ENCODE peak calls at places on chromosome 4, in four cellular contexts. O is HepG2, U is HEK293T, W is GM12878. D is an unnamed sample.

GRCh38 chr4:53767503-53767902 is 176.2 kb upstream of the LNX1 start:
- DNase-seq in O (no peak), U (no peak), W (no peak), D (no peak)

GRCh38 chr4:94803181-94803580 is 45.4 kb downstream of the BMPR1B start:
- DNase-seq in O (no peak), U (no peak), W (no peak), D (no peak)

GRCh38 chr4:93731448-93731847 is 97.1 kb upstream of the ATOH1 start:
- DNase-seq in O (no peak), U (no peak), W (no peak), D (no peak)

GRCh38 chr4:36273276-36273675 is 8.1 kb upstream of the DTHD1 start:
- DNase-seq in O (no peak), U (no peak), W (no peak), D (no peak)

GRCh38 chr4:105586638-105587328 is 34.4 kb downstream of the ARHGEF38 start:
- DNase-seq in O (no peak), U (no peak), W (no peak), D (no peak)

GRCh38 chr4:2417765-2418651 is at the start of gene ZFYVE28:
- DNase-seq in O (no peak), U (peak), W (no peak), D (peak)

GRCh38 chr4:95209942-95210341 is 338.8 kb downstream of the UNC5C start:
- DNase-seq in O (no peak), U (no peak), W (no peak), D (no peak)

GRCh38 chr4:2084316-2084715 is 25.2 kb downstream of the NAT8L start:
- DNase-seq in O (no peak), U (no peak), W (no peak), D (no peak)

GRCh38 chr4:129231907-129232626 is 136.1 kb downstream of the C4orf33 start:
- DNase-seq in O (no peak), U (no peak), W (no peak), D (no peak)

GRCh38 chr4:102518703-102519131 is 17.6 kb downstream of the NFKB1 start:
- DNase-seq in O (no peak), U (no peak), W (no peak), D (no peak)

GRCh38 chr4:144302704-144303536 is 162.4 kb upstream of the GYPA start:
- DNase-seq in O (no peak), U (no peak), W (no peak), D (no peak)

GRCh38 chr4:84366111-84366510 is 133.0 kb downstream of the NKX6-1 start:
- DNase-seq in O (no peak), U (no peak), W (no peak), D (no peak)

GRCh38 chr4:1367230-1367935 is 20.4 kb downstream of the UVSSA start:
- DNase-seq in O (no peak), U (no peak), W (no peak), D (no peak)

GRCh38 chr4:123587983-123588494 is 191.4 kb downstream of the SPRY1 start:
- DNase-seq in O (peak), U (peak), W (no peak), D (no peak)

GRCh38 chr4:76590847-76591281 is 155.8 kb downstream of the SHROOM3 start:
- DNase-seq in O (no peak), U (no peak), W (no peak), D (no peak)

GRCh38 chr4:56619160-56619559 is 61.9 kb downstream of the HOPX start:
- DNase-seq in O (no peak), U (no peak), W (no peak), D (no peak)

GRCh38 chr4:6119507-6120020 is 80.8 kb downstream of the JAKMIP1 start:
- DNase-seq in O (no peak), U (no peak), W (no peak), D (no peak)

GRCh38 chr4:184891765-184892164 is 66.0 kb upstream of the ACSL1 start:
- DNase-seq in O (no peak), U (no peak), W (no peak), D (no peak)

GRCh38 chr4:25088342-25088952 is 57.7 kb upstream of the LGI2 start:
- DNase-seq in O (no peak), U (peak), W (no peak), D (peak)

GRCh38 chr4:4659871-4660651 is 118.2 kb upstream of the STX18 start:
- DNase-seq in O (no peak), U (no peak), W (no peak), D (peak)

GRCh38 chr4:109072595-109072994 is 229.9 kb downstream of the COL25A1 start:
- DNase-seq in O (no peak), U (no peak), W (no peak), D (no peak)

GRCh38 chr4:74114234-74114633 is 15.2 kb upstream of the CXCL2 start:
- DNase-seq in O (no peak), U (no peak), W (no peak), D (no peak)

GRCh38 chr4:165692082-165692481 is 181.0 kb upstream of the TLL1 start:
- DNase-seq in O (no peak), U (no peak), W (no peak), D (no peak)
- TF ChIP-seq TARDBP in O (no peak), U (no peak), W (no peak), D (no peak)

DNA sequence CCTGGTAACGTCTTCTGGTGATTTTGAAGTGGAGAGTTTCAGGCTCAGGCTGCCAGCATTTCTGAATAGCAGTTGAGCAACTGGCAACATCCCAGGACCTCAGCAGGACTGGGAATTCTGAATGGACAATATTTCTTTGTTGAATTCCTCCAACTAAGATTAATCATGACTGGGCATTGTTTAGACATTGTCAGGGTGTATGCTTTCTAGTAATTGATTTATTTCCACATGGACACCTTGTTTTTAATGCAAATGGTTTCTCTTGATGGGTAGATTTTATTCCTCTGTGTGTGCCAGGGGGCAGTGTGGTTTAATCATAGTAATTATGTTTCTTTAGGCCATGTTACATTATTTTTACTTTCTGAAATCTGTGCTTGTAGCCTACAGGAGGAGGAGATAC is 1004.7 kb upstream of the LCORL start:
- DNase-seq in O (no peak), U (no peak), W (no peak), D (no peak)
- TF ChIP-seq TARDBP in O (no peak), U (no peak), W (no peak), D (no peak)

GRCh38 chr4:38857354-38858096 is 908 bp upstream of the TLR6 start:
- DNase-seq in O (no peak), U (no peak), W (peak), D (no peak)
- TF ChIP-seq TARDBP in O (no peak), U (no peak), W (peak), D (no peak)

GRCh38 chr4:16239086-16239485 is 12.8 kb upstream of the TAPT1 start:
- DNase-seq in O (no peak), U (no peak), W (no peak), D (no peak)

GRCh38 chr4:16236402-16237023 is 10.2 kb upstream of the TAPT1 start:
- DNase-seq in O (no peak), U (no peak), W (no peak), D (no peak)

GRCh38 chr4:16240300-16240699 is 14.0 kb upstream of the TAPT1 start:
- DNase-seq in O (no peak), U (no peak), W (no peak), D (no peak)

GRCh38 chr4:16237715-16238114 is 11.4 kb upstream of the TAPT1 start:
- DNase-seq in O (no peak), U (no peak), W (no peak), D (no peak)

GRCh38 chr4:16238304-16238703 is 12.0 kb upstream of the TAPT1 start:
- DNase-seq in O (no peak), U (no peak), W (no peak), D (no peak)
- TF ChIP-seq TARDBP in O (no peak), U (no peak), W (no peak), D (no peak)

D was measured in K562.